ENCODE peak calls at places on chromosomes 11 and 22, in four cellular contexts. M is MM.1S, R is PC-3, V is hepatocyte. D is an unnamed sample.

GRCh38 chr11:47051217-47051616 is 114.7 kb downstream of the CSTPP1 start:
- DNase-seq in R (no peak), M (no peak), V (no peak), D (no peak)

GRCh38 chr11:123159146-123159857 is 35.7 kb downstream of the CLMP start:
- DNase-seq in R (no peak), V (no peak), M (no peak), D (no peak)

GRCh38 chr11:94715225-94715624 is 52.9 kb upstream of the AMOTL1 start:
- DNase-seq in V (no peak), R (no peak), M (no peak), D (no peak)

GRCh38 chr11:45527898-45528297 is 137.5 kb downstream of the CHST1 start:
- DNase-seq in R (no peak), V (no peak), M (no peak), D (no peak)

GRCh38 chr22:30425327-30425615 is 297 bp upstream of the MTFP1 start:
- DNase-seq in R (no peak), M (no peak), V (no peak), D (no peak)

GRCh38 chr11:45468265-45468856 is 182.2 kb upstream of the SYT13 start:
- DNase-seq in M (no peak), R (no peak), V (peak; percentile 40), D (peak; percentile 42)

GRCh38 chr22:21591695-21592094 is 24.2 kb downstream of the UBE2L3 start:
- DNase-seq in M (no peak), V (no peak), R (peak; percentile 26), D (no peak)

GRCh38 chr11:117440258-117440657 is 112.6 kb downstream of the CEP164 start:
- DNase-seq in M (no peak), R (no peak), V (no peak), D (no peak)

GRCh38 chr22:42544686-42545085 is 9.1 kb upstream of the SERHL2 start:
- DNase-seq in V (peak; percentile 60), M (no peak), R (no peak), D (no peak)

GRCh38 chr11:110367571-110367970 is 62.2 kb upstream of the FDX1 start:
- DNase-seq in V (no peak), R (peak; percentile 50), M (peak; percentile 18), D (no peak)

GRCh38 chr11:121643530-121644512 is 191.1 kb upstream of the SORL1-AS1 start:
- DNase-seq in M (no peak), R (no peak), V (no peak), D (peak; percentile 37)

GRCh38 chr11:131987703-131988102 is 617.3 kb downstream of the NTM start:
- DNase-seq in M (no peak), R (peak; percentile 18), V (peak; percentile 21), D (no peak)

GRCh38 chr11:102391549-102392237 is 44.7 kb downstream of the BIRC2 start:
- DNase-seq in V (no peak), R (no peak), M (no peak), D (no peak)

GRCh38 chr11:120715239-120715638 is 203.7 kb downstream of the GRIK4 start:
- DNase-seq in M (peak; percentile 63), V (no peak), R (peak; percentile 5), D (peak; percentile 77)

GRCh38 chr22:50277761-50278160 is 7.6 kb upstream of the MAPK11 start:
- DNase-seq in R (no peak), M (no peak), V (no peak), D (no peak)

GRCh38 chr11:19849107-19849789 is 136.6 kb downstream of the NAV2 start:
- DNase-seq in M (no peak), R (no peak), V (no peak), D (no peak)

GRCh38 chr11:121356357-121356756 is 63.8 kb downstream of the SC5D start:
- DNase-seq in M (no peak), R (no peak), V (no peak), D (no peak)

GRCh38 chr11:57868491-57868890 is 106.9 kb downstream of the CTNND1 start:
- DNase-seq in R (no peak), M (no peak), V (no peak), D (peak; percentile 91)

GRCh38 chr11:117716652-117717440 is 80.2 kb downstream of the DSCAML1 start:
- DNase-seq in V (no peak), R (no peak), M (no peak), D (no peak)

GRCh38 chr11:1399386-1400167 is 9.8 kb downstream of the BRSK2 start:
- DNase-seq in M (no peak), V (no peak), R (no peak), D (no peak)

GRCh38 chr11:117730256-117730800 is 66.7 kb downstream of the DSCAML1 start:
- DNase-seq in R (no peak), M (no peak), V (no peak), D (no peak)

GRCh38 chr22:22395230-22395629 is 113.3 kb downstream of the ZNF280B start:
- DNase-seq in R (no peak), M (no peak), V (no peak), D (no peak)

GRCh38 chr22:21446827-21447690 is 20.1 kb upstream of the TMEM191C start:
- DNase-seq in M (no peak), R (no peak), V (no peak), D (no peak)

GRCh38 chr11:79507726-79508125 is 66.9 kb upstream of the TENM4 start:
- DNase-seq in M (no peak), R (no peak), V (peak; percentile 32), D (no peak)

GRCh38 chr11:134657631-134658030 is 245.6 kb upstream of the B3GAT1 start:
- DNase-seq in R (no peak), V (no peak), M (no peak), D (no peak)

GRCh38 chr22:30889268-30889995 is 79.1 kb downstream of the MORC2 start:
- DNase-seq in V (peak; percentile 7), M (no peak), R (no peak), D (no peak)

GRCh38 chr11:27353593-27354358 is 9.2 kb downstream of the CCDC34 start:
- DNase-seq in R (no peak), V (no peak), M (no peak), D (no peak)

GRCh38 chr11:65432686-65433582 is 10.3 kb downstream of the NEAT1 start:
- DNase-seq in M (peak; percentile 37), V (no peak), R (peak; percentile 62), D (peak; percentile 58)

GRCh38 chr22:20015187-20015625 is 1.4 kb downstream of the ARVCF start:
- DNase-seq in R (no peak), V (no peak), M (no peak), D (no peak)

GRCh38 chr22:20016734-20017621 is at the start of gene ARVCF:
- DNase-seq in R (peak; percentile 86), M (peak; percentile 87), V (peak; percentile 92), D (peak; percentile 97)

GRCh38 chr22:20017622-20017958 is 967 bp upstream of the ARVCF start:
- DNase-seq in R (no peak), V (no peak), M (no peak), D (no peak)

GRCh38 chr22:20014526-20015186 is 2.0 kb downstream of the ARVCF start:
- DNase-seq in V (no peak), R (no peak), M (no peak), D (no peak)

DNA sequence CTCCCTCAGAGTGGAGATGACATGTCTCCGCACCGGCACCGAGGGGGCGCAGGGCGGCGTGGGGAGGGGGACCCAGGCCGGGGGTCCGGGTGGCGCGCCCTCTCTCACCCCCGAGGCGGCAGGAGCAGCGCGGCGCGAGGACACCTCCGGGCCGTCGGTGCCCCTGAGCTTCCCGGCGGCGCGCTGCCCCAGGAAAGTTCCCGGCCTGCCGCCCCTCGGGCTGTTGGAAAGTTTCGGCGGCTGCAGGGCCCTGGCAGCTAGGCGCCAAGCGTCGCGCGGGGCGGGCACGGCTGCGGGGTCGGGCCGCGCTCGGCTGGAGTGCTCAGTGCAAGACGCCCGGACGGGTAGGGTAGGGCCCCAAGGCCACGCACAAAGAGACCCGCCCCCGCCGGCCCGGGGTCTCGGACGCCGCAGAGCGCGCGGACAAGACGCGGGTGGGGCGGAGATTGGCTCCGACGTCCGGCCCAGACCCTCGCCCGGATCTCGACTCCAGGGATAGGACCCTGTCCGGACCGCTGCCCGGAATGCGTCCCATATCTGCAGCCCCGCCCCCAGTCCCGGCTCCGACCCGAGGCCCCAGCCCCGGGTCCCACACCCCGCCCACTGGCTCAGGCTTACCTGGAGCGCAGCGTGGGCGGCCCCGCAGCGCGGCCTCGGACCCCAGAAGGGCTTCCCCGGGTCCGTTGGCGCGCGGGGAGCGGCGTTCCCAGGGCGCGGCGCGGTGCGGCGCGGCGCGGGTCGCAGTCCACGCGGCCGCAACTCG is 471 bp downstream of the ARVCF start:
- DNase-seq in R (peak; percentile 12), V (peak; percentile 46), M (no peak), D (peak; percentile 76)
- TF ChIP-seq EZH2phosphoT487 in R (no peak), V (peak; percentile 34), M (no peak), D (no peak)

GRCh38 chr22:23591846-23592245 is 11.8 kb upstream of the IGLL1 start:
- DNase-seq in M (no peak), R (no peak), V (no peak), D (no peak)

GRCh38 chr22:23591203-23591791 is 11.2 kb upstream of the IGLL1 start:
- DNase-seq in R (peak; percentile 51), M (peak; percentile 51), V (peak; percentile 82), D (peak; percentile 85)
- TF ChIP-seq EZH2phosphoT487 in R (no peak), M (no peak), V (no peak), D (no peak)

DNA sequence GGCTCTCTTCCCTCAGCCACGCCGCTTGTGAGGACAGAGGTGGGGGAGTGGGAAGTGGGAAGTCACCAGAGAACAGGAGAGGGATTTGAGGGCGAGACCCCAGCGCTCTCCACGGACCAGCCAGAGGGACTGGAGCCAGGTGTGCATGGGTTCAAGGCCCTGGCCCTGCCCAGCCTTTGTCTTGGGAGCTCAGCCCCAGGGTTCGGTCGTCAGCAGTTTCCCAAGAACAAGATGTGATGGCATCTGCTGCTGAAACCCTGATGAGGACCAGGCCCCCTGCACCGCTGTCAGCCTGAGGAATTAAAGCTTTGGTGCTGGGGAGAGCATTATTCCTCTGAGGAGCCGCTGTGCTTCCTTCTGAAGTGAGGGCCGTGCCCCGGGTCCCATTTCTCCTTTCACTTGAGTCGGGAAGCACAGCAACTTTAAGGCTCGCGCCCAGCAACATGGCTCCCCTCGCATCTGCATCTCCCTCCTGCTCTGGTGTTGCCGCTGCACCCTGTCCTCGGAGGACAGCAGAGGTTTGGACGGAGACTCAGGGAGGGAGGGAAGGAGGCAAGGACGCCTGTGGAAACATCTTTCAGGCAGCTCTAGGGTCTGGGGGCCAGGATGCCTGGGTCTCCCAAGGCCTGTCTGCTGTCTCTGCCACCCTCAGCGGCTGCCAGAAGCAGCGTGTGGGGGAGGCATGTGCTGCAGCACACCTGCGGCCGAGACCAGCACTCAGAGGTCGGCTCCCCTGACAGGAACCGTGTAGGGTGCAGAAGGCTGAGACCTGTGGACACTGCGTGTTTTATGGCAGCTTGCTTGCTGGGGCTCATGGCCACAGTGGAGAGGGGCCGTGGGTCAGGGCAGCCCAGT is 3.7 kb downstream of the IFITM5 start:
- DNase-seq in V (no peak), M (no peak), R (no peak), D (no peak)
- TF ChIP-seq EZH2phosphoT487 in V (no peak), M (no peak), R (no peak), D (no peak)

GRCh38 chr22:47299879-47300697 is 537.6 kb downstream of the TBC1D22A start:
- DNase-seq in V (no peak), M (no peak), R (no peak), D (no peak)
- TF ChIP-seq EZH2phosphoT487 in V (no peak), M (no peak), R (no peak), D (no peak)

GRCh38 chr11:115325523-115325922 is 178.7 kb downstream of the CADM1 start:
- DNase-seq in R (no peak), M (no peak), V (no peak), D (no peak)
- TF ChIP-seq EZH2phosphoT487 in R (no peak), M (no peak), V (no peak), D (no peak)